ENCODE peak calls at places on chromosomes 16 and 17, in nine cellular contexts. X is sigmoid colon; Q is CD8-positive, alpha-beta T cell; L is psoas muscle; V is HL-60; I is PC-3; P is uterus; H is colonic mucosa; W is tibial nerve. S is an unnamed sample.

GRCh38 chr17:78346605-78347250 is 13.1 kb downstream of the SOCS3 start:
- DNase-seq in Q (no peak), V (no peak), I (peak; percentile 60), P (no peak), X (no peak), H (no peak), L (no peak), W (no peak), S (peak; percentile 27)

GRCh38 chr17:62674841-62675240 is 47.4 kb downstream of the MRC2 start:
- DNase-seq in L (no peak), X (no peak), P (no peak), Q (no peak), H (no peak), V (no peak), W (no peak), I (no peak), S (no peak)

GRCh38 chr17:49397586-49397985 is 17.1 kb downstream of the PHB1 start:
- DNase-seq in I (no peak), L (no peak), V (no peak), H (no peak), Q (no peak), X (no peak), P (no peak), W (no peak), S (no peak)

GRCh38 chr16:84925092-84925772 is 86.1 kb downstream of the ZDHHC7 start:
- DNase-seq in X (peak; percentile 68), P (peak; percentile 65), Q (peak; percentile 69), V (no peak), L (peak; percentile 89), W (peak; percentile 66), H (peak; percentile 78), I (peak; percentile 55), S (peak; percentile 58)

GRCh38 chr16:4011940-4012629 is 104.2 kb downstream of the ADCY9 start:
- DNase-seq in W (no peak), I (no peak), X (no peak), V (no peak), Q (no peak), H (no peak), L (no peak), P (no peak), S (no peak)

GRCh38 chr17:81491193-81491592 is 21.4 kb downstream of the ACTG1 start:
- DNase-seq in W (no peak), X (no peak), H (no peak), Q (no peak), I (peak; percentile 22), L (no peak), P (no peak), V (no peak), S (no peak)

GRCh38 chr17:50047488-50048126 is 8.3 kb upstream of the ITGA3 start:
- DNase-seq in L (peak; percentile 32), Q (no peak), H (no peak), V (no peak), W (no peak), P (no peak), I (peak; percentile 95), X (no peak), S (peak; percentile 85)

GRCh38 chr17:44417553-44417952 is 28.1 kb upstream of the ITGA2B start:
- DNase-seq in H (no peak), I (peak; percentile 98), X (no peak), V (no peak), Q (no peak), W (no peak), P (no peak), L (no peak), S (peak; percentile 79)

GRCh38 chr17:5941258-5941657 is 128.9 kb upstream of the WSCD1 start:
- DNase-seq in H (no peak), V (no peak), P (no peak), W (no peak), L (no peak), Q (no peak), X (no peak), I (no peak), S (no peak)

GRCh38 chr17:66487933-66488572 is 185.6 kb downstream of the PRKCA start:
- DNase-seq in H (no peak), I (no peak), L (no peak), P (no peak), V (no peak), Q (no peak), W (no peak), X (no peak), S (no peak)

GRCh38 chr17:49575524-49576120 is at the start of gene NXPH3:
- DNase-seq in V (no peak), I (peak; percentile 63), L (peak; percentile 84), X (peak; percentile 89), P (peak; percentile 76), H (peak; percentile 50), W (peak; percentile 44), Q (peak; percentile 43), S (peak; percentile 67)

GRCh38 chr17:68906638-68907037 is 48.6 kb downstream of the ABCA8 start:
- DNase-seq in Q (no peak), V (no peak), X (no peak), P (no peak), W (no peak), I (peak; percentile 66), L (no peak), H (no peak), S (no peak)

GRCh38 chr16:50155925-50156324 is 2.8 kb downstream of the TENT4B start:
- DNase-seq in P (no peak), L (no peak), V (no peak), H (no peak), W (no peak), Q (no peak), I (no peak), X (no peak), S (no peak)

GRCh38 chr17:50487213-50488096 is 8.8 kb downstream of the RSAD1 start:
- DNase-seq in Q (no peak), P (no peak), X (no peak), H (no peak), L (peak; percentile 80), I (peak; percentile 90), W (no peak), V (no peak), S (peak; percentile 90)

GRCh38 chr16:20931066-20931465 is 30.5 kb downstream of the LYRM1 start:
- DNase-seq in X (no peak), W (no peak), H (no peak), V (no peak), P (no peak), Q (no peak), L (no peak), I (no peak), S (no peak)

GRCh38 chr17:7887482-7888183 is 956 bp upstream of the CHD3 start:
- DNase-seq in H (peak; percentile 95), I (peak; percentile 93), X (peak; percentile 98), P (peak; percentile 93), Q (peak; percentile 87), V (peak; percentile 56), L (peak; percentile 92), W (peak; percentile 89), S (peak; percentile 97)
- TF ChIP-seq CTCF in H (no peak), I (no peak), X (no peak), P (no peak), Q (no peak), V (no peak), L (no peak), W (no peak), S (no peak)

GRCh38 chr17:73359255-73359816 is 47.5 kb upstream of the CDC42EP4 start:
- DNase-seq in H (no peak), W (no peak), I (no peak), P (no peak), Q (no peak), V (no peak), L (no peak), X (no peak), S (no peak)

GRCh38 chr17:73358668-73359067 is 46.9 kb upstream of the CDC42EP4 start:
- DNase-seq in P (no peak), V (no peak), H (no peak), W (no peak), L (no peak), Q (no peak), I (no peak), X (peak; percentile 85), S (no peak)

GRCh38 chr17:73357981-73358380 is 46.2 kb upstream of the CDC42EP4 start:
- DNase-seq in I (no peak), P (no peak), V (no peak), L (no peak), W (no peak), X (no peak), H (no peak), Q (no peak), S (no peak)

GRCh38 chr17:73356561-73357170 is 44.9 kb upstream of the CDC42EP4 start:
- DNase-seq in H (no peak), I (no peak), V (no peak), Q (no peak), L (no peak), P (no peak), X (no peak), W (no peak), S (no peak)

DNA sequence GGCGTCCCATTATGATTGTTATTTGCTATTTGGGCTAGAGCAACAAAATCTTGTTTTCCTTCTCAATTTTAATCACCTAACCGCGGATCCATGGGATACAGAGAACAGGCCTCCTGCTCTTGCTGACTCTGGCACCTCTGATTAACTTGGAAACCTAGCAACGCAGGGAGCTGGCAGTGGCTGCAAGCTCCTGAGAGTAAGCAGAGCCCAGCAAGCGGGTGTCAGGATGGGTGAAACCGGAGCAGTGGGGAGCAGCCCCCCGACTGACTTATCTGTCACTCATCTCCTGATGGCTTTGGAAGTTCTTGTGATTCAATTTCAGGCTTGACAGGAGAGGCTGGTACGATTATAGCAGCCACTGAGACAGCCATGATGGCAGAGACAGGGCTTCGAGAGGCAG is 45.5 kb upstream of the CDC42EP4 start:
- DNase-seq in W (no peak), X (peak; percentile 92), H (no peak), P (no peak), I (no peak), L (no peak), Q (no peak), V (no peak), S (no peak)
- H3K27ac ChIP-seq in W (no peak overlapping the region), X (peak overlapping the region; percentile 57), H (no peak overlapping the region), P (no peak overlapping the region), I (no peak overlapping the region), L (no peak overlapping the region), Q (no peak overlapping the region), V (no peak overlapping the region), S (no peak overlapping the region)

DNA sequence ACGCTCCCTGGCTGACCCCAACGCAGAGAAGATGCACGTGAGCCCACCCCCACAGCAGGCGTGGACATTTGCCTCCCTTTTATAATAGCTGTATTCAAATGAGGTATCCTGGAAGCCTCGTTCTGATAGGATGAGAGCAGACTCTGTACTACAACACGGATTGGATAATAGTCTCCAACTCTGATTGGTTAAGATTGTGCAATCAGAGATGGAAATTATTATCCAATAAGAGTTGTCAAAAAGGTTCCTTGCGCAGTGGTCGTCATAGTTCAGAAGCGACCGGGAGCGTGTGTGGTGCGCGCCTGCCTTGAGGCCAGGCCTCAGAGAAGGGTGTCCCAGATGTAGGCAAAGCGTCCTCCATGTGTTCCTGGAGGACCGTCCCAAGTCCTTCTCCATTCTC is 104.6 kb downstream of the USP22 start:
- DNase-seq in X (no peak), L (no peak), V (no peak), H (no peak), W (no peak), P (no peak), Q (no peak), I (no peak), S (no peak)
- TF ChIP-seq CTCF in X (no peak), L (no peak), V (no peak), H (no peak), W (no peak), P (no peak), Q (no peak), I (no peak), S (no peak)

DNA sequence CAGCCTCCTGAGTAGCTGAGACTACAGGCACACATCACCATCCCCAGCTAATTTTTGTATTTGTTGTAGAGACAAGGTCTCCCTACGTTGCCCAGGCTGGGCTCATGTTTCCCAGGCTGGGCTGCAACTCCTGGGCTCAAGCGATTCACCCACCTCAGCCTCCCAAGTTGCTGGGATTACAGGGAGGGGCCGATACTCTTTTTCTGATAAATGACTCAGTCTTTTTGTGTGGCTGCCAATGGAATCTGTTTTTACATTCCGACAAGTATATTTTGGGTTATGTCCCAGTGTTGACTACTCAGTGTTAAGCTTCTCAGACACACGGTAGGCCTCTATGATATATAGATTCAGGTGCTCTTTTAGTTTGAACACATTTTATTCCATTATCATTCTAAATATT is 58.1 kb downstream of the SLFN11 start:
- DNase-seq in H (no peak), Q (no peak), X (no peak), I (peak; percentile 86), L (peak; percentile 73), P (no peak), W (peak; percentile 22), V (no peak), S (peak; percentile 79)
- H3K27ac ChIP-seq in H (no peak overlapping the region), Q (no peak overlapping the region), X (peak overlapping the region; percentile 42), I (peak overlapping the region; percentile 63), L (peak overlapping the region; percentile 84), P (peak overlapping the region; percentile 54), W (peak overlapping the region; percentile 59), V (no peak overlapping the region), S (peak overlapping the region; percentile 59)

S was measured in RWPE1.